ENCODE peak calls at places on chromosomes 5 and 9, in eight cellular contexts. R is GM06990, F is GM12865, W is HFF-Myc, N is upper lobe of right lung, Z is stomach, P is HCT116, A is IMR-90. J is an unnamed sample.

GRCh38 chr5:169980418-169981053 is at the start of gene INSYN2B:
- DNase-seq in R (no peak), F (peak), W (peak), N (no peak), Z (peak), P (peak), A (peak), J (peak)

GRCh38 chr9:95134457-95134881 is 183.0 kb downstream of the FANCC start:
- DNase-seq in R (no peak), F (no peak), W (no peak), N (no peak), Z (peak), P (no peak), A (no peak), J (no peak)

GRCh38 chr5:157519579-157520253 is 55.9 kb downstream of the ADAM19 start:
- DNase-seq in R (peak), F (peak), W (no peak), N (no peak), Z (no peak), P (no peak), A (no peak), J (no peak)

GRCh38 chr9:125763373-125763772 is 16.2 kb downstream of the PBX3 start:
- DNase-seq in R (no peak), F (no peak), W (no peak), N (no peak), Z (no peak), P (no peak), A (peak), J (no peak)

GRCh38 chr9:89339807-89340206 is 21.5 kb downstream of the SECISBP2 start:
- DNase-seq in R (no peak), F (peak), W (no peak), N (no peak), Z (no peak), P (no peak), A (no peak), J (no peak)

GRCh38 chr9:70085241-70085640 is 41.6 kb downstream of the MAMDC2 start:
- DNase-seq in R (no peak), F (no peak), W (no peak), N (no peak), Z (no peak), P (no peak), A (peak), J (no peak)

GRCh38 chr5:138243794-138244193 is 30.6 kb downstream of the GFRA3 start:
- DNase-seq in R (no peak), F (no peak), W (no peak), N (no peak), Z (no peak), P (no peak), A (no peak), J (no peak)

GRCh38 chr5:80707645-80708044 is 52.9 kb upstream of the DHFR start:
- DNase-seq in R (no peak), F (no peak), W (no peak), N (no peak), Z (no peak), P (no peak), A (peak), J (no peak)

GRCh38 chr9:5493597-5494511 is 16.5 kb upstream of the PDCD1LG2 start:
- DNase-seq in R (peak), F (peak), W (peak), N (no peak), Z (no peak), P (no peak), A (peak), J (no peak)

GRCh38 chr5:151155777-151156731 is 1.5 kb downstream of the ANXA6 start:
- DNase-seq in R (peak), F (peak), W (no peak), N (no peak), Z (no peak), P (no peak), A (peak), J (peak)

GRCh38 chr5:108417166-108417670 is 35.3 kb upstream of the FBXL17 start:
- DNase-seq in R (no peak), F (no peak), W (no peak), N (no peak), Z (no peak), P (no peak), A (no peak), J (no peak)

GRCh38 chr5:37208883-37209808 is 40.0 kb downstream of the CPLANE1 start:
- DNase-seq in R (no peak), F (peak), W (peak), N (no peak), Z (no peak), P (no peak), A (peak), J (no peak)

GRCh38 chr9:129497064-129497836 is 123.7 kb downstream of the C9orf50 start:
- DNase-seq in R (no peak), F (no peak), W (no peak), N (peak), Z (no peak), P (no peak), A (no peak), J (no peak)

GRCh38 chr9:22813520-22813919 is 366.9 kb downstream of the DMRTA1 start:
- DNase-seq in R (no peak), F (peak), W (no peak), N (no peak), Z (no peak), P (no peak), A (peak), J (no peak)

GRCh38 chr5:39209924-39210323 is 9.4 kb downstream of the FYB1 start:
- DNase-seq in R (no peak), F (peak), W (no peak), N (no peak), Z (peak), P (no peak), A (no peak), J (peak)

GRCh38 chr9:8859416-8859815 is 1059.8 kb upstream of the DMAC1 start:
- DNase-seq in R (no peak), F (no peak), W (no peak), N (no peak), Z (no peak), P (no peak), A (no peak), J (no peak)

GRCh38 chr5:126692971-126693370 is 84.0 kb upstream of the LMNB1 start:
- DNase-seq in R (no peak), F (no peak), W (no peak), N (no peak), Z (no peak), P (no peak), A (no peak), J (no peak)

GRCh38 chr9:21965401-21965951 is 28.7 kb downstream of the CDKN2A start:
- DNase-seq in R (peak), F (peak), W (no peak), N (peak), Z (peak), P (no peak), A (peak), J (no peak)

GRCh38 chr5:61450170-61450815 is 118.2 kb downstream of the ZSWIM6 start:
- DNase-seq in R (no peak), F (no peak), W (peak), N (no peak), Z (no peak), P (peak), A (peak), J (no peak)

GRCh38 chr5:123809594-123810172 is 297.7 kb downstream of the CSNK1G3 start:
- DNase-seq in R (peak), F (no peak), W (peak), N (no peak), Z (no peak), P (no peak), A (no peak), J (no peak)

GRCh38 chr9:136881691-136882108 is 4.6 kb upstream of the TRAF2 start:
- DNase-seq in R (peak), F (peak), W (no peak), N (no peak), Z (peak), P (no peak), A (peak), J (no peak)

GRCh38 chr9:115295749-115296148 is 177.8 kb upstream of the TNC start:
- DNase-seq in R (no peak), F (no peak), W (no peak), N (no peak), Z (no peak), P (no peak), A (no peak), J (no peak)

GRCh38 chr5:84028093-84028492 is 307.4 kb upstream of the HAPLN1 start:
- DNase-seq in R (no peak), F (no peak), W (no peak), N (no peak), Z (no peak), P (no peak), A (peak), J (no peak)

GRCh38 chr5:77725646-77726045 is 50.5 kb downstream of the TBCA start:
- DNase-seq in R (no peak), F (no peak), W (no peak), N (no peak), Z (no peak), P (no peak), A (peak), J (no peak)

GRCh38 chr9:71498691-71499090 is 269.6 kb downstream of the CEMIP2 start:
- DNase-seq in R (no peak), F (no peak), W (no peak), N (no peak), Z (no peak), P (no peak), A (no peak), J (no peak)
- H3K4me3 ChIP-seq in R (no peak), F (no peak), W (no peak), N (no peak), Z (no peak), P (no peak), A (no peak), J (no peak)

GRCh38 chr5:142324377-142324870 is 397 bp downstream of the SPRY4 start:
- DNase-seq in R (no peak), F (no peak), W (no peak), N (peak), Z (no peak), P (no peak), A (no peak), J (no peak)

GRCh38 chr5:142324871-142325676 is at the start of gene SPRY4:
- DNase-seq in R (peak), F (peak), W (peak), N (peak), Z (peak), P (peak), A (peak), J (peak)

GRCh38 chr5:142326480-142326938 is 1.7 kb upstream of the SPRY4 start:
- DNase-seq in R (peak), F (no peak), W (no peak), N (no peak), Z (no peak), P (no peak), A (no peak), J (no peak)

GRCh38 chr5:142327111-142327842 is 2.5 kb upstream of the SPRY4 start:
- DNase-seq in R (no peak), F (no peak), W (no peak), N (no peak), Z (no peak), P (no peak), A (peak), J (no peak)

DNA sequence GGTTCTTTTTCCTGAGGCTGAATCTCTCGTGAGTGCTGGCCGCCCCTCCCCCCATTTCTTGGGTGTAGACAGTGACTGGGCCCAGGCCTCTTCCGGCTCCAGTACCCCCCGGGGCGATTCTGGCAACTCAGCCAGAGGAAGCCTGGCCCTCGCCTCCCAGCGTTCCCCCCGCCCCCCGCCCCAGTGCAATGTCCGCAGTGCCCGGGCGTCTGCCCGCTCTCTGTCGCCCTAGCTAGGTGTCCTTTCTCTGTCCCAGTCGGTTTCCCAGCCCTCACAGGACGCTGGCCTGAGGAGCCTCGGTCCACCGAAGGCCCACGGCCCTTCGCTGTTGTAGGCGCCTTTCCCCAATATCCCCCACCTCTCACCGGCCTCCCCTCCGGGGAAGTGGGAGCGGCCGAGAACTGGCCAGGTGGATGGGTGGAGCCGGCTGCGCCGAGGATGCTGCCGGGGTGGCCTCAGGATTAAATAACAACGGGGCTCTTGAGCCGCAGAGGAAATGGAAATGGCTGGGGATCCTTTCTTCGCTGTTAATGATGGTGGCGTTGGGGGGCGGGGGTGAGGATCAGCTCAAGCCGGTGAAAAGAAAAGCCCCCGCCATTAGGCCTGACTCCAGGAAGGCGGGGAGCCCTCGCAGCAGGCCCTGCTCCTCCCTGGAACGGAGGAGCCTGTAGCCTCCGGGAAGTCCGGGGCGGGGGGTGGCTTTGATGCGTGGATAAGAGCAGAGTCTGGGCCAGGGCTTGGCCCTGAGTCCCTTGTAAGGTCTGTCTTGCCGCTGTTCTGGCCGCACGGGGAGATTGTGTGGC is 1.1 kb upstream of the SPRY4 start:
- DNase-seq in R (peak), F (no peak), W (no peak), N (peak), Z (peak), P (peak), A (peak), J (no peak)
- H3K4me3 ChIP-seq in R (peak), F (peak), W (peak), N (peak), Z (peak), P (peak), A (peak), J (peak)

DNA sequence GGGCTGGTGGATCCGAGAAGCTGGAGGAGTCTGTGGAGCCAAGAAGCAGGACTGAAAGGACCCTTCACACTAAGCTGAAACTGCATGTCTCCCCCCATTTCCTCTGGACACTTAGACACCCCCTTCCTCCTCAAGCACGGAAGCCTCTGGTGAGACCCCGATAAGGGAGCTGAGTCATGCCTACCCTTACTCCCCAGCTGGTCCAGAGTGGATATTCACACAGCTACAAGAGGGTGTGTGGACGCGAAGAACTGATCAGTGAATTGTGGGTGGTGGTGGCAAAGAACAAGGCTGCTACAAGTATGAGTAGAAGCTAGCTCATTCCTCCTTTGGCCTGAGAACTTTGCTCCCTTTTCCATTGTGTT is 4.3 kb downstream of the TLN1 start:
- DNase-seq in R (no peak), F (peak), W (no peak), N (no peak), Z (no peak), P (no peak), A (no peak), J (no peak)
- H3K4me3 ChIP-seq in R (peak), F (peak), W (peak), N (peak), Z (peak), P (no peak), A (peak), J (no peak)

GRCh38 chr5:57776035-57776434 is 293.4 kb upstream of the ACTBL2 start:
- DNase-seq in R (no peak), F (no peak), W (no peak), N (no peak), Z (no peak), P (no peak), A (peak), J (no peak)
- H3K4me3 ChIP-seq in R (no peak), F (no peak), W (no peak), N (no peak), Z (no peak), P (no peak), A (no peak), J (no peak)

J was measured in Jurkat, Clone E6-1.